ENCODE peak calls at places on chromosome 9, in nine cellular contexts. J, R, A, I, X, H, U, G and P are unnamed samples.

GRCh38 chr9:14813336-14814020 is 90.9 kb upstream of the CER1 start:
- DNase-seq in R (no peak), G (no peak), X (no peak), H (no peak), A (no peak), U (no peak), I (peak), J (no peak), P (no peak)

GRCh38 chr9:38200431-38200830 is 131.4 kb upstream of the SHB start:
- DNase-seq in R (no peak), A (no peak), I (no peak), H (no peak), G (no peak), J (no peak), X (no peak), U (no peak), P (no peak)

GRCh38 chr9:117189121-117189520 is 225.7 kb downstream of the ASTN2 start:
- DNase-seq in A (peak), R (no peak), U (no peak), X (no peak), I (no peak), J (no peak), G (no peak), H (no peak), P (no peak)

GRCh38 chr9:22203371-22204138 is 194.4 kb upstream of the CDKN2B start:
- DNase-seq in X (no peak), U (no peak), A (peak), I (peak), G (no peak), R (no peak), H (no peak), J (no peak), P (no peak)

GRCh38 chr9:4320021-4320420 is 20.2 kb upstream of the GLIS3 start:
- DNase-seq in I (no peak), H (no peak), J (no peak), G (no peak), A (no peak), X (no peak), U (no peak), R (no peak), P (no peak)

GRCh38 chr9:91119147-91119546 is 242.6 kb downstream of the AUH start:
- DNase-seq in R (no peak), G (no peak), A (peak), U (no peak), H (peak), X (no peak), J (no peak), I (peak), P (no peak)

GRCh38 chr9:120875954-120876841 is 790 bp downstream of the PHF19 start:
- DNase-seq in R (peak), X (peak), U (peak), I (peak), H (peak), J (peak), G (peak), A (peak), P (peak)

GRCh38 chr9:106622148-106622547 is 240.8 kb upstream of the ZNF462 start:
- DNase-seq in A (no peak), J (no peak), U (no peak), I (no peak), X (no peak), H (no peak), G (no peak), R (no peak), P (no peak)

GRCh38 chr9:119289740-119290139 is 79.5 kb downstream of the BRINP1 start:
- DNase-seq in H (no peak), R (peak), U (peak), G (no peak), I (no peak), A (peak), J (peak), X (peak), P (no peak)

GRCh38 chr9:136441191-136441680 is 1.6 kb upstream of the INPP5E start:
- DNase-seq in H (no peak), A (no peak), J (no peak), R (no peak), X (no peak), I (no peak), U (no peak), G (no peak), P (no peak)

GRCh38 chr9:13436591-13436990 is 157.1 kb upstream of the MPDZ start:
- DNase-seq in J (no peak), H (no peak), I (peak), A (peak), R (no peak), U (no peak), X (no peak), G (no peak), P (no peak)

GRCh38 chr9:77764894-77765780 is 117.0 kb upstream of the GNA14 start:
- DNase-seq in J (no peak), A (peak), U (no peak), X (no peak), H (no peak), R (no peak), I (peak), G (no peak), P (no peak)

GRCh38 chr9:124415852-124416484 is 726 bp upstream of the PSMB7 start:
- DNase-seq in U (no peak), J (no peak), X (no peak), I (no peak), R (no peak), G (no peak), A (no peak), H (no peak), P (no peak)

GRCh38 chr9:122115176-122116035 is 22.3 kb upstream of the TTLL11 start:
- DNase-seq in A (no peak), U (no peak), J (no peak), H (no peak), I (no peak), X (no peak), G (no peak), R (no peak), P (no peak)

GRCh38 chr9:121690316-121690715 is 38.9 kb downstream of the DAB2IP start:
- DNase-seq in A (no peak), R (no peak), G (peak), J (no peak), I (no peak), U (no peak), H (no peak), X (no peak), P (no peak)

GRCh38 chr9:81430727-81431126 is 258.6 kb downstream of the TLE1 start:
- DNase-seq in R (no peak), H (no peak), X (no peak), G (no peak), J (no peak), A (no peak), I (peak), U (no peak), P (no peak)

GRCh38 chr9:83956288-83957028 is 23.6 kb downstream of the HNRNPK start:
- DNase-seq in I (peak), J (peak), H (no peak), G (peak), X (peak), A (peak), R (peak), U (peak), P (peak)

GRCh38 chr9:23537192-23538059 is 288.6 kb downstream of the ELAVL2 start:
- DNase-seq in A (no peak), H (no peak), U (no peak), I (no peak), X (no peak), R (no peak), J (no peak), G (no peak), P (no peak)

GRCh38 chr9:23539311-23539710 is 286.7 kb downstream of the ELAVL2 start:
- DNase-seq in J (no peak), G (no peak), H (no peak), U (no peak), I (no peak), A (no peak), R (no peak), X (no peak), P (no peak)

GRCh38 chr9:23541976-23542375 is 284.1 kb downstream of the ELAVL2 start:
- DNase-seq in A (no peak), H (no peak), U (no peak), X (no peak), J (no peak), R (no peak), I (no peak), G (no peak), P (no peak)

GRCh38 chr9:23538060-23538387 is 288.0 kb downstream of the ELAVL2 start:
- DNase-seq in H (no peak), X (no peak), A (no peak), I (no peak), U (no peak), J (no peak), G (no peak), R (no peak), P (no peak)

DNA sequence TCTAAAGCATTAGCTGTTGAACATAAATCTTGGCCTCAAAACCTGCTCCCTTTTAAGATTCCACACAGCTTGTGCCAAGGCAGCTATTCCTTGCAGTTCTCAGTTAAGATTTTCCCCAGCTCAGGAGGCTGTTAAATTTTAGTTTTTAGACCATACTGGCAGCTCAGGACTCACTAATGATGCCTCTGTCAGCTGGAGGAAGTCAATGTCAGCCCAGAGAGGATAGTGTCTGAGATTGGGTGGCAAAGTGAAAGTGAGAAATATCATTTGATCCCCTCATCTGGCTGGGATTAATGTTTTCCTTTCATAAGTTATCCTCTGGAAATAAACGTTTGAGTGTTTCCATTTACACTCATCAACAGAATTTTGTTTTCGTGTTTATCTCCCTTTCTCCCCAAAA is 287.4 kb downstream of the ELAVL2 start:
- DNase-seq in G (no peak), I (no peak), J (no peak), X (no peak), U (no peak), H (no peak), A (no peak), R (no peak), P (no peak)
- H3K4me3 ChIP-seq in G (no peak), I (no peak), J (no peak), X (no peak), U (no peak), H (no peak), A (no peak), R (no peak), P (no peak)

GRCh38 chr9:126989847-126990821 is 75.6 kb downstream of the RALGPS1 start:
- DNase-seq in I (peak), G (no peak), R (peak), U (peak), J (peak), X (no peak), A (peak), H (no peak), P (no peak)
- TF ChIP-seq CTCF in I (no peak), G (no peak), R (no peak), U (no peak), J (no peak), X (no peak), A (no peak), H (no peak), P (no peak)

GRCh38 chr9:127715443-127716337 is at the start of the genes PTRH1 and TTC16:
- DNase-seq in X (peak), U (peak), J (peak), H (peak), A (peak), R (peak), I (peak), G (peak), P (peak)

GRCh38 chr9:127717766-127718165 is 1.9 kb downstream of the TTC16 start:
- DNase-seq in I (no peak), X (no peak), R (no peak), A (no peak), H (no peak), U (no peak), J (no peak), G (no peak), P (no peak)

GRCh38 chr9:127714020-127714835 is 1.2 kb downstream of the PTRH1 start:
- DNase-seq in U (no peak), R (no peak), A (no peak), J (no peak), I (no peak), G (peak), H (no peak), X (no peak), P (no peak)

GRCh38 chr9:127714916-127715442 is 484 bp downstream of the PTRH1 start:
- DNase-seq in A (no peak), U (no peak), X (no peak), J (peak), G (peak), I (no peak), H (no peak), R (no peak), P (no peak)

GRCh38 chr9:127716412-127716811 is 533 bp downstream of the TTC16 start:
- DNase-seq in H (no peak), X (no peak), U (no peak), J (no peak), G (peak), I (no peak), R (no peak), A (no peak), P (no peak)
- H3K4me3 ChIP-seq in H (peak), X (peak), U (no peak), J (peak), G (no peak), I (peak), R (peak), A (no peak), P (no peak)

GRCh38 chr9:86795861-86796497 is 151.3 kb downstream of the GAS1 start:
- DNase-seq in H (peak), A (peak), J (no peak), R (peak), I (peak), G (no peak), X (no peak), U (peak), P (no peak)
- TF ChIP-seq CTCF in H (peak), A (peak), J (peak), R (no peak), I (peak), G (no peak), X (no peak), U (no peak), P (no peak)